ENCODE peak calls at places on chromosome 20, in six cellular contexts. R, F, O, G, B and K are unnamed samples.
A peak's percentile ranks its signal among the peaks of the same experiment; 100 is the strongest.

GRCh38 chr20:53331151-53331973 is 262.3 kb downstream of the ZNF217 start:
- DNase-seq in R (no peak), G (no peak), O (no peak), F (no peak), B (no peak), K (no peak)

GRCh38 chr20:20019123-20019522 is 2.0 kb downstream of the NAA20 start:
- DNase-seq in F (no peak), B (no peak), G (no peak), O (no peak), R (no peak), K (no peak)

GRCh38 chr20:1663917-1664316 is 6.3 kb upstream of the SIRPG start:
- DNase-seq in B (no peak), R (no peak), O (no peak), G (no peak), F (no peak), K (no peak)

GRCh38 chr20:59667131-59667530 is 62.8 kb downstream of the PHACTR3 start:
- DNase-seq in R (no peak), O (no peak), F (no peak), B (no peak), G (no peak), K (no peak)

GRCh38 chr20:48066256-48066655 is 281.0 kb upstream of the SULF2 start:
- DNase-seq in G (no peak), O (no peak), R (no peak), B (no peak), F (no peak), K (no peak)

GRCh38 chr20:9068896-9069663 is at the start of gene PLCB4:
- DNase-seq in B (no peak), O (no peak), F (peak; percentile 58), R (peak; percentile 48), G (peak; percentile 15), K (peak; percentile 68)

GRCh38 chr20:23622839-23623343 is 14.9 kb downstream of the CST3 start:
- DNase-seq in R (no peak), O (no peak), B (no peak), F (peak; percentile 86), G (no peak), K (peak; percentile 88)

GRCh38 chr20:404088-404487 is 4.0 kb upstream of the RBCK1 start:
- DNase-seq in F (no peak), O (no peak), R (no peak), G (no peak), B (no peak), K (no peak)

GRCh38 chr20:33663161-33664084 is 1.3 kb downstream of the C20orf144 start:
- DNase-seq in F (peak; percentile 94), B (peak; percentile 83), O (peak; percentile 71), R (peak; percentile 69), G (peak; percentile 81), K (no peak)

GRCh38 chr20:46688151-46689081 is 828 bp downstream of the TP53RK start:
- DNase-seq in R (no peak), G (no peak), F (no peak), O (no peak), B (no peak), K (no peak)

GRCh38 chr20:4830696-4831095 is 109.0 kb downstream of the PRND start:
- DNase-seq in R (no peak), G (no peak), O (no peak), B (no peak), F (no peak), K (no peak)

GRCh38 chr20:58555078-58555765 is 40.0 kb upstream of the APCDD1L start:
- DNase-seq in G (no peak), F (no peak), B (no peak), R (no peak), O (no peak), K (peak; percentile 27)

GRCh38 chr20:10626896-10627295 is 46.9 kb downstream of the JAG1 start:
- DNase-seq in O (no peak), F (no peak), G (no peak), R (no peak), B (no peak), K (no peak)

GRCh38 chr20:11112837-11113236 is 439.0 kb upstream of the JAG1 start:
- DNase-seq in R (no peak), O (no peak), G (no peak), F (no peak), B (no peak), K (no peak)

GRCh38 chr20:36106606-36107005 is 47.9 kb upstream of the EPB41L1 start:
- DNase-seq in R (no peak), G (no peak), O (no peak), F (no peak), B (no peak), K (no peak)

GRCh38 chr20:444862-445426 is 17.4 kb downstream of the TBC1D20 start:
- DNase-seq in G (no peak), B (no peak), R (no peak), O (no peak), F (no peak), K (no peak)

GRCh38 chr20:53891306-53891894 is 179.0 kb downstream of the BCAS1 start:
- DNase-seq in F (no peak), R (no peak), O (no peak), G (no peak), B (no peak), K (no peak)

GRCh38 chr20:13873814-13874213 is 89.0 kb downstream of the NDUFAF5 start:
- DNase-seq in R (no peak), G (no peak), F (no peak), O (no peak), B (no peak), K (no peak)

GRCh38 chr20:41476446-41476845 is 109.8 kb upstream of the EMILIN3 start:
- DNase-seq in R (no peak), O (no peak), F (no peak), G (no peak), B (no peak), K (no peak)

GRCh38 chr20:49032455-49032854 is 13.7 kb upstream of the CSE1L start:
- DNase-seq in F (no peak), B (no peak), O (no peak), G (no peak), R (no peak), K (no peak)

GRCh38 chr20:48025061-48025515 is 239.8 kb upstream of the SULF2 start:
- DNase-seq in G (no peak), O (no peak), R (no peak), B (no peak), F (no peak), K (no peak)

DNA sequence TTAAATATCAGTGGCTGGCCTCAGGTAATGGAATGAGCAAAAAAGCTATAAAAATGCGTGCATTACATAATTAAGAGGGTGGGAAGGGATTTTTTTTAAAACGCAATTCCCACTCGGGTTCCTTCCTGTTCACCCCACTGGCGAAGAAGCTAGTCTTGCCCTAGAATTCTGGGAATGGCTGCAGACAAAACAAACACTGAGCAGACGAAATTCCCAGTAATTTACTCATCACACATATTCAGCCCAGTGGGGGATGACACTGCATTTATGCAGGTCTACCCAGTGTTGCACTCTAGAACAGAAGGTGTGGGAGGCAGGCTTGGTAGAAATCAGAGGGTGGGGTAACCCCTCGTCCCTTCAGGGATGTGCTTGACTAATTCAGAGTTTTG is 2695.0 kb upstream of the DEFB115 start:
- DNase-seq in B (no peak), R (no peak), F (no peak), G (no peak), O (no peak), K (no peak)
- H3K9me3 ChIP-seq in B (no peaks in the 10 kb centered on the region), R (no peaks in the 10 kb centered on the region), F (peaks cover 3% of the 10 kb centered on the region), G (no peaks in the 10 kb centered on the region), O (no peaks in the 10 kb centered on the region), K (peaks cover 3% of the 10 kb centered on the region)

GRCh38 chr20:50980851-50981713 is 22.5 kb downstream of the MOCS3 start:
- DNase-seq in O (no peak), F (peak; percentile 72), G (peak; percentile 49), B (peak; percentile 75), R (peak; percentile 72), K (no peak)
- H3K9me3 ChIP-seq in O (no peaks in the 10 kb centered on the region), F (no peaks in the 10 kb centered on the region), G (no peaks in the 10 kb centered on the region), B (no peaks in the 10 kb centered on the region), R (no peaks in the 10 kb centered on the region), K (no peaks in the 10 kb centered on the region)

DNA sequence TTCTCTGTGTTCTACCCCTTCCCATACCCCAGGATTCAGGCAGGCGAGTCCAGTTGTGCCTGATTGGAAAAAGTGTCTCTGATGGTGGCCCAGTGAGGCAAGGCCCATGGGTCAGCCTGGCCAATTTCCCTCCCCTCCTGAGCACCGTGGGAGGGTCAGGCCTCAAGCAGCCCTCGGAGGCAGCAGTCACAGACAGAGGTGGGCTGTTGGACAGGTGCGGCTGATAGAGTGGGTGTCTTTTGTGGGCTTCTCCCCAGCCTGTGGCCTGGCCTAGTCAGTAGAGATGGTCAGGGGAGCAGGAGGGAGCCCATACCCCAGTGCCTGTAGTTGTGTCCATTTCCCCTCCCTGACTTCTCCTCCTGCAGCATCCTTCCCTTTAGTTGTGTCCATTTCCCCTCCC is 8.9 kb downstream of the MYT1 start:
- DNase-seq in B (no peak), R (no peak), G (no peak), O (no peak), F (no peak), K (no peak)
- H3K9me3 ChIP-seq in B (no peaks in the 10 kb centered on the region), R (no peaks in the 10 kb centered on the region), G (no peaks in the 10 kb centered on the region), O (no peaks in the 10 kb centered on the region), F (no peaks in the 10 kb centered on the region), K (no peaks in the 10 kb centered on the region)

GRCh38 chr20:56222945-56223344 is 25.6 kb upstream of the MC3R start:
- DNase-seq in O (no peak), B (no peak), G (no peak), R (no peak), F (no peak), K (no peak)

GRCh38 chr20:56217820-56218219 is 30.7 kb upstream of the MC3R start:
- DNase-seq in B (no peak), O (no peak), F (no peak), R (no peak), G (no peak), K (no peak)

GRCh38 chr20:56223352-56223751 is 25.2 kb upstream of the MC3R start:
- DNase-seq in O (no peak), B (no peak), F (no peak), R (no peak), G (no peak), K (no peak)

GRCh38 chr20:56222201-56222600 is 26.3 kb upstream of the MC3R start:
- DNase-seq in R (no peak), F (no peak), O (no peak), G (no peak), B (no peak), K (no peak)
- H3K9me3 ChIP-seq in R (no peaks in the 10 kb centered on the region), F (no peaks in the 10 kb centered on the region), O (no peaks in the 10 kb centered on the region), G (no peaks in the 10 kb centered on the region), B (no peaks in the 10 kb centered on the region), K (no peaks in the 10 kb centered on the region)

GRCh38 chr20:56004611-56005388 is 519 bp downstream of the CBLN4 start:
- DNase-seq in F (no peak), R (peak; percentile 12), B (no peak), G (no peak), O (no peak), K (no peak)
- H3K9me3 ChIP-seq in F (no peaks in the 10 kb centered on the region), R (no peaks in the 10 kb centered on the region), B (no peaks in the 10 kb centered on the region), G (no peaks in the 10 kb centered on the region), O (no peaks in the 10 kb centered on the region), K (no peaks in the 10 kb centered on the region)

GRCh38 chr20:43804781-43805180 is 78.0 kb upstream of the GTSF1L start:
- DNase-seq in O (no peak), F (no peak), B (no peak), G (no peak), R (no peak), K (no peak)
- H3K9me3 ChIP-seq in O (peaks cover 11% of the 10 kb centered on the region), F (peaks cover 16% of the 10 kb centered on the region), B (no peaks in the 10 kb centered on the region), G (no peaks in the 10 kb centered on the region), R (no peaks in the 10 kb centered on the region), K (peaks cover 29% of the 10 kb centered on the region)

GRCh38 chr20:31257364-31257763 is at the start of gene DEFB115:
- DNase-seq in B (no peak), O (no peak), R (no peak), G (no peak), F (no peak), K (no peak)
- H3K9me3 ChIP-seq in B (no peaks in the 10 kb centered on the region), O (no peaks in the 10 kb centered on the region), R (no peaks in the 10 kb centered on the region), G (no peaks in the 10 kb centered on the region), F (no peaks in the 10 kb centered on the region), K (no peaks in the 10 kb centered on the region)

GRCh38 chr20:61991476-61991875 is 74.2 kb downstream of the TAF4 start:
- DNase-seq in F (no peak), R (no peak), G (no peak), O (no peak), B (no peak), K (no peak)
- H3K9me3 ChIP-seq in F (peaks cover 9% of the 10 kb centered on the region), R (peaks cover 11% of the 10 kb centered on the region), G (no peaks in the 10 kb centered on the region), O (no peaks in the 10 kb centered on the region), B (peaks cover 5% of the 10 kb centered on the region), K (peaks cover 20% of the 10 kb centered on the region)